ENCODE peak calls at places on chromosomes 13 and 19, in nine cellular contexts. T is endodermal cell, J is GM23248, P is breast epithelium, B is suprapubic skin, E is lower leg skin, X is brain microvascular endothelial cell, O is transverse colon, S is neural progenitor cell. U is an unnamed sample.

GRCh38 chr19:7391218-7391670 is 42.5 kb downstream of the ARHGEF18 start:
- DNase-seq in B (no peak), J (no peak), X (peak; percentile 66), E (no peak), T (no peak), O (peak; percentile 61), S (no peak), P (no peak), U (peak; percentile 99)

GRCh38 chr13:20394506-20394905 is 131.2 kb downstream of the CRYL1 start:
- DNase-seq in B (no peak), O (no peak), X (no peak), P (no peak), J (no peak), S (no peak), T (no peak), E (no peak), U (no peak)

GRCh38 chr13:96091164-96091931 is 1.4 kb downstream of the HS6ST3 start:
- DNase-seq in P (no peak), S (peak; percentile 59), B (peak; percentile 75), O (no peak), X (no peak), T (peak; percentile 80), J (peak; percentile 11), E (no peak), U (no peak)

GRCh38 chr19:56076413-56076998 is 44.6 kb downstream of the ZNF787 start:
- DNase-seq in S (peak; percentile 62), J (peak; percentile 72), P (no peak), B (no peak), T (peak; percentile 89), E (no peak), X (peak; percentile 49), O (peak; percentile 67), U (peak; percentile 44)

GRCh38 chr13:75196112-75196855 is 285.7 kb downstream of the TBC1D4 start:
- DNase-seq in B (no peak), S (no peak), X (peak; percentile 73), P (no peak), O (no peak), J (peak; percentile 7), E (no peak), T (no peak), U (no peak)

GRCh38 chr13:90445179-90445578 is 902.3 kb upstream of the MIR17HG start:
- DNase-seq in B (no peak), J (peak; percentile 93), X (peak; percentile 86), T (peak; percentile 61), S (peak; percentile 25), E (peak; percentile 14), P (no peak), O (no peak), U (peak; percentile 89)

GRCh38 chr19:16678498-16678897 is 17.6 kb downstream of the TMEM38A start:
- DNase-seq in J (no peak), S (no peak), E (no peak), B (no peak), X (no peak), T (no peak), O (no peak), P (no peak), U (peak; percentile 41)

GRCh38 chr19:907183-907853 is 5.7 kb downstream of the R3HDM4 start:
- DNase-seq in P (no peak), E (no peak), T (peak; percentile 44), J (no peak), B (no peak), O (no peak), S (no peak), X (no peak), U (no peak)

GRCh38 chr13:110014719-110015118 is 228.3 kb upstream of the IRS2 start:
- DNase-seq in X (no peak), S (no peak), O (no peak), B (no peak), T (no peak), E (no peak), J (no peak), P (no peak), U (peak; percentile 64)

GRCh38 chr19:10402441-10403038 is 802 bp downstream of the CDC37 start:
- DNase-seq in J (peak; percentile 69), S (peak; percentile 39), X (no peak), E (no peak), P (no peak), B (no peak), O (peak; percentile 45), T (peak; percentile 75), U (no peak)

GRCh38 chr13:106609116-106609515 is 41.2 kb upstream of the ARGLU1 start:
- DNase-seq in O (no peak), T (no peak), X (no peak), P (no peak), E (no peak), S (no peak), B (no peak), J (no peak), U (peak; percentile 54)

GRCh38 chr19:17677002-17677401 is 11.2 kb downstream of the UNC13A start:
- DNase-seq in S (peak; percentile 41), B (no peak), O (no peak), X (no peak), E (no peak), J (no peak), T (no peak), P (no peak), U (no peak)

GRCh38 chr19:7831452-7831851 is 1.4 kb downstream of the EVI5L start:
- DNase-seq in X (no peak), P (no peak), T (peak; percentile 86), E (no peak), J (peak; percentile 69), O (peak; percentile 25), S (peak; percentile 79), B (no peak), U (peak; percentile 18)

GRCh38 chr19:5494780-5495179 is 39.6 kb downstream of the ZNRF4 start:
- DNase-seq in E (no peak), B (no peak), J (no peak), P (no peak), X (no peak), O (no peak), S (peak; percentile 36), T (no peak), U (no peak)

GRCh38 chr19:34232566-34233481 is 21.5 kb upstream of the GARRE1 start:
- DNase-seq in T (no peak), J (peak; percentile 96), E (peak; percentile 39), O (no peak), X (peak; percentile 92), S (no peak), P (no peak), B (no peak), U (peak; percentile 85)

GRCh38 chr19:16889883-16890460 is 1.2 kb downstream of the F2RL3 start:
- DNase-seq in S (no peak), P (no peak), O (no peak), X (no peak), B (no peak), J (no peak), T (no peak), E (no peak), U (no peak)

GRCh38 chr13:41658057-41658642 is 200.8 kb downstream of the RGCC start:
- DNase-seq in S (no peak), P (no peak), X (peak; percentile 74), O (no peak), B (no peak), E (no peak), J (no peak), T (no peak), U (no peak)

GRCh38 chr13:101520672-101521071 is 68.2 kb downstream of the ITGBL1 start:
- DNase-seq in E (no peak), T (no peak), P (no peak), J (peak; percentile 80), B (no peak), O (no peak), X (peak; percentile 81), S (peak; percentile 2), U (peak; percentile 76)

GRCh38 chr13:83221256-83221655 is 661.0 kb downstream of the SLITRK1 start:
- DNase-seq in S (no peak), E (no peak), P (no peak), J (peak; percentile 5), O (no peak), T (no peak), B (no peak), X (no peak), U (no peak)

GRCh38 chr19:53007200-53008054 is 6.3 kb upstream of the ERVV-1 start:
- DNase-seq in X (no peak), P (no peak), S (no peak), E (no peak), O (no peak), B (no peak), J (no peak), T (no peak), U (no peak)

GRCh38 chr13:61414686-61415664 is 674 bp downstream of the PCDH20 start:
- DNase-seq in O (peak; percentile 71), T (peak; percentile 94), B (no peak), J (no peak), E (no peak), S (peak; percentile 91), X (no peak), P (peak; percentile 67), U (peak; percentile 85)
- H3K4me3 ChIP-seq in O (peak overlapping the region; percentile 49), T (peak overlapping the region; percentile 96), B (peak overlapping the region; percentile 42), J (no peak overlapping the region), E (no peak overlapping the region), S (peak overlapping the region; percentile 56), X (peak overlapping the region; percentile 49), P (peak overlapping the region; percentile 22), U (peak overlapping the region; percentile 44)

DNA sequence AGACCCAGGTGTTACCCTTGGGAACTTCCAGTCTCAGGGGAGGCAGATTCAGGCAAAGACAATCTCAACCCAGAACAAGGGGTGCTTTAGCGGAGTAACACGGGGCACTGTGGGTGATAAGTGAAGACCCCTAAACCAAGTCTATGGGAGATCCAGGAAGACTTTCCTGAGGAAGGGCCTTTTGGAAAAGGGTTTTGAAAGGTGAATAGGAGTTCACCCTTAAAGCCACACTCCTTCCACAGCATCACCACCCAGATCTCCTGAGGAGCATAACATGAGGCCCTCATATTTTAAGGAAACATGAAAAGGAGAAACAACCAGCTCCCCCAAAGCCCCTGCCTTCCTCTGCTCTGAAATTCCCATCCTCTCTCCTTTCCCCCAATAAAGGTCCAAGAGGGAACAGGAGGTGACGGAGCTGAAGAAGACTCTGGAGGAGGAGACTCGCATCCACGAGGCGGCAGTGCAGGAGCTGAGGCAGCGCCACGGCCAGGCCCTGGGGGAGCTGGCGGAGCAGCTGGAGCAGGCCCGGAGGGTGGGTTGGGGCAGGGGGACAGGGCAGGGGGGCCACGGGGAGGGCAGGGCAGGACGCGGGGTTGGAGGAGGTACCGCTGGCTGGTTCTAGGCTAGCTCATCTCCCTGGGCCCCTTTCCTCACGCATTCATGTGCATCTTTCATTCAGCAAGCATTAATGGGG is 52.7 kb downstream of the KCNC3 start:
- DNase-seq in S (no peak), P (no peak), T (no peak), B (no peak), O (no peak), X (no peak), J (no peak), E (no peak), U (no peak)
- H3K4me3 ChIP-seq in S (no peak overlapping the region), P (no peak overlapping the region), T (no peak overlapping the region), B (no peak overlapping the region), O (no peak overlapping the region), X (no peak overlapping the region), J (no peak overlapping the region), E (no peak overlapping the region), U (no peak overlapping the region)

GRCh38 chr19:33060586-33060985 is 4.1 kb downstream of the RHPN2 start:
- DNase-seq in S (no peak), J (no peak), X (no peak), P (no peak), T (no peak), O (no peak), E (no peak), B (no peak), U (no peak)
- H3K4me3 ChIP-seq in S (no peak overlapping the region), J (no peak overlapping the region), X (no peak overlapping the region), P (no peak overlapping the region), T (no peak overlapping the region), O (no peak overlapping the region), E (no peak overlapping the region), B (no peak overlapping the region), U (no peak overlapping the region)

GRCh38 chr19:47417746-47418594 is 1.4 kb downstream of the MEIS3 start:
- DNase-seq in B (no peak), X (no peak), J (peak; percentile 48), O (no peak), T (peak; percentile 64), S (peak; percentile 12), P (no peak), E (no peak), U (peak; percentile 3)
- H3K4me3 ChIP-seq in B (peak overlapping the region; percentile 55), X (no peak overlapping the region), J (peak overlapping the region; percentile 91), O (peak overlapping the region; percentile 56), T (peak overlapping the region; percentile 87), S (peak overlapping the region; percentile 57), P (peak overlapping the region; percentile 63), E (no peak overlapping the region), U (no peak overlapping the region)